ENCODE peak calls at places on chromosomes 5 and 9, in ten cellular contexts. I is breast epithelium, U is tibial nerve, N is HepG2, Q is IMR-90, L is esophagus muscularis mucosa, X is endothelial cell of umbilical vein, T is stomach, A is A549, J is H1. H is an unnamed sample.

GRCh38 chr5:140236896-140237598 is 62.1 kb downstream of the CYSTM1 start:
- DNase-seq in I (no peak), U (no peak), N (no peak), Q (no peak), L (no peak), X (no peak), T (no peak), A (no peak), J (no peak), H (no peak)

GRCh38 chr5:16690243-16690839 is 73.5 kb upstream of the RETREG1 start:
- DNase-seq in I (no peak), U (no peak), N (peak), Q (peak), L (no peak), X (peak), T (no peak), A (peak), J (peak), H (peak)

GRCh38 chr9:113653746-113654604 is 190.4 kb downstream of the RGS3 start:
- DNase-seq in I (peak), U (no peak), N (no peak), Q (no peak), L (no peak), X (no peak), T (no peak), A (no peak), J (no peak), H (no peak)

GRCh38 chr9:118659011-118659410 is 710.2 kb downstream of the BRINP1 start:
- DNase-seq in I (no peak), U (no peak), N (no peak), Q (no peak), L (no peak), X (no peak), T (no peak), A (no peak), J (no peak), H (no peak)

GRCh38 chr5:146890733-146891440 is 12.3 kb upstream of the PPP2R2B start:
- DNase-seq in I (no peak), U (no peak), N (no peak), Q (no peak), L (no peak), X (no peak), T (no peak), A (no peak), J (no peak), H (no peak)

GRCh38 chr9:31597977-31598376 is 786.5 kb upstream of the ACO1 start:
- DNase-seq in I (no peak), U (no peak), N (peak), Q (no peak), L (no peak), X (no peak), T (no peak), A (no peak), J (no peak), H (no peak)

GRCh38 chr5:178249191-178249989 is 16.8 kb upstream of the PHYKPL start:
- DNase-seq in I (no peak), U (no peak), N (no peak), Q (peak), L (no peak), X (no peak), T (no peak), A (no peak), J (no peak), H (no peak)

GRCh38 chr9:15856591-15856990 is 303.7 kb downstream of the CCDC171 start:
- DNase-seq in I (no peak), U (no peak), N (no peak), Q (peak), L (no peak), X (no peak), T (no peak), A (no peak), J (no peak), H (no peak)

GRCh38 chr9:81141952-81142351 is 547.4 kb downstream of the TLE1 start:
- DNase-seq in I (no peak), U (no peak), N (no peak), Q (no peak), L (no peak), X (no peak), T (no peak), A (no peak), J (no peak), H (no peak)

GRCh38 chr5:79759848-79760247 is 70.2 kb downstream of the CMYA5 start:
- DNase-seq in I (no peak), U (no peak), N (peak), Q (no peak), L (no peak), X (no peak), T (no peak), A (no peak), J (no peak), H (no peak)

GRCh38 chr5:82512025-82512424 is 233.9 kb upstream of the RPS23 start:
- DNase-seq in I (no peak), U (no peak), N (no peak), Q (no peak), L (no peak), X (no peak), T (no peak), A (no peak), J (no peak), H (no peak)

GRCh38 chr5:52801329-52801728 is 13.6 kb downstream of the ITGA1 start:
- DNase-seq in I (no peak), U (no peak), N (no peak), Q (peak), L (no peak), X (peak), T (no peak), A (no peak), J (no peak), H (no peak)

GRCh38 chr5:52799358-52799982 is 11.8 kb downstream of the ITGA1 start:
- DNase-seq in I (no peak), U (no peak), N (peak), Q (peak), L (no peak), X (peak), T (peak), A (no peak), J (no peak), H (peak)

GRCh38 chr5:52799983-52800393 is 12.3 kb downstream of the ITGA1 start:
- DNase-seq in I (peak), U (peak), N (peak), Q (peak), L (peak), X (peak), T (peak), A (peak), J (peak), H (peak)

GRCh38 chr5:52798952-52799351 is 11.2 kb downstream of the ITGA1 start:
- DNase-seq in I (no peak), U (no peak), N (no peak), Q (no peak), L (no peak), X (no peak), T (no peak), A (no peak), J (no peak), H (no peak)

GRCh38 chr5:52800394-52801213 is 12.9 kb downstream of the ITGA1 start:
- DNase-seq in I (peak), U (peak), N (peak), Q (peak), L (no peak), X (peak), T (peak), A (peak), J (peak), H (peak)
- TF ChIP-seq POLR2A in I (no peak), U (no peak), N (peak), Q (no peak), L (no peak), X (no peak), T (no peak), A (peak), J (peak), H (no peak)

GRCh38 chr9:77454668-77455067 is 193.5 kb downstream of the GNA14 start:
- DNase-seq in I (no peak), U (no peak), N (no peak), Q (peak), L (no peak), X (no peak), T (no peak), A (no peak), J (no peak), H (no peak)

GRCh38 chr9:77457916-77458592 is 190.1 kb downstream of the GNA14 start:
- DNase-seq in I (no peak), U (peak), N (peak), Q (peak), L (no peak), X (peak), T (peak), A (peak), J (peak), H (peak)

GRCh38 chr9:77453857-77454647 is 194.1 kb downstream of the GNA14 start:
- DNase-seq in I (no peak), U (no peak), N (no peak), Q (no peak), L (no peak), X (no peak), T (no peak), A (no peak), J (no peak), H (peak)

GRCh38 chr9:77455312-77455927 is 192.7 kb downstream of the GNA14 start:
- DNase-seq in I (no peak), U (no peak), N (peak), Q (no peak), L (no peak), X (peak), T (peak), A (peak), J (peak), H (peak)

DNA sequence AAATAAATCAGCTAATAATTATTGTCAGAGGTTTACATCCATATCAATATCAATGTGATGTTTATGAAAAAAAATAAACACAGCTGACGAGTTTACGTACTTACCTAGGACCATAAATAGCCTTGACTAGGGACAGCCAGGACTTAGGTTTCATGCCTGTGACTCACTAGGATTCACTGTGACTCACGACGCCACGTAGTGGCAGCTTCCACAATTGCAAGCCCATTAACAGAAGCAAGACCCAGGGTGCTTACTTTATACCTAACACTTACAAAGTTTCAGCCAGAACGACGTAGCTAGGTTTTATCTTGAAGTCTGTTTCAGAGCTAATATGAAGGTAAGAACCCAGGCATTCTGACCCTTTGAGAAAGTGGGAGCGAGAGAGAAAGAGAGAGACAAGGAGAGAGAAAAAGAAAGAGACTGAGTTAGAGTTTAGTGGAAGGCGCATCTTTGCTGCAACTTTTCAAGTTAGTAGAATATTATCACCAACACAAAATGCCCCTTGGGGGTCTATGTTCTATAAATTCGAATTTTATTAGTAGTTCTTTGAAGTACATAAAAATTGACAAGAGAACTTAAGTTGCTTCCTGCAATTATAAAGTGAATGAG is 191.2 kb downstream of the GNA14 start:
- DNase-seq in I (peak), U (peak), N (peak), Q (peak), L (peak), X (peak), T (peak), A (peak), J (peak), H (peak)
- TF ChIP-seq CTCF in I (peak), U (peak), N (peak), Q (peak), L (peak), X (peak), T (peak), A (peak), J (peak), H (peak)

GRCh38 chr9:71890042-71890680 is 20.8 kb downstream of the ABHD17B start:
- DNase-seq in I (no peak), U (no peak), N (no peak), Q (no peak), L (no peak), X (no peak), T (no peak), A (no peak), J (no peak), H (no peak)
- TF ChIP-seq POLR2A in I (no peak), U (no peak), N (no peak), Q (no peak), L (no peak), X (no peak), T (no peak), A (no peak), J (no peak), H (no peak)

DNA sequence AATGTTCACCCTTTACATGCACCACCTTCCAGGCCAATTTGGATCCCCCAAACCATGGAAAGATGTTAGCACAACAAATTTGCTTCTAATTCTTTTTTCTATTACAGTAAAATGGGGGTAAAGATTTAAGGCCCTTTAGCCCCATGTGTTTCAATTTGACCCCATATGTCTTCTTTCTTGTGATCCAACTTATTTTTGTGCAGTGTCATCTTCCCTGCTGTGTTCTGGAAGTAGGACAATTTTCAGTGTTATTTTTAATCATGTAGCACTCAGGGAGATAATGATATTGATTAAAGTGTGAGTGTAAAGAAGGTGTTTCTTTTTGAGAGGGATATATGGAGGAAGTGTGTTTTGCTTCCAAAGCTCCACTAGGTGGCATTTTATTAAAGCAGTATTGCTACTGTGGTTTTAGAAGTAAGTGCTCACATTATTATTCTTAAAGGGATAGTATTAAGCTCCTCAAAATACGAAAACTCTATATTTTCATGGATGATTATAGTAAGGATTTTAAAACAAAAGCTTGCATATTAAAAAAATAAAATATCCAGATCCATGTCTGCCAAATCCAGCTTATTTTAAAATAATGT is 118.7 kb upstream of the ATP10B start:
- DNase-seq in I (no peak), U (no peak), N (no peak), Q (no peak), L (no peak), X (no peak), T (no peak), A (no peak), J (no peak), H (no peak)
- TF ChIP-seq CTCF in I (no peak), U (no peak), N (peak), Q (no peak), L (peak), X (no peak), T (peak), A (no peak), J (no peak), H (peak)

H was measured in body of pancreas.